ENCODE peak calls at places on chromosomes 2 and 18, in four cellular contexts. N is K562, O is WTC11, S is HepG2. I is an unnamed sample.
A peak's percentile ranks its signal among the peaks of the same experiment; 100 is the strongest.

GRCh38 chr2:77228379-77228778 is 293.8 kb downstream of the LRRTM4 start:
- DNase-seq in N (no peak), S (no peak), O (no peak), I (no peak)

GRCh38 chr2:75328156-75328555 is 128.8 kb upstream of the TACR1 start:
- DNase-seq in O (no peak), S (no peak), N (no peak), I (no peak)

GRCh38 chr2:64260817-64261216 is 116.6 kb upstream of the PELI1 start:
- DNase-seq in O (no peak), S (no peak), N (no peak), I (no peak)

GRCh38 chr2:65686928-65687521 is 254.6 kb upstream of the SPRED2 start:
- DNase-seq in O (no peak), S (no peak), N (no peak), I (no peak)

GRCh38 chr2:216936954-216937357 is 77.1 kb upstream of the TNP1 start:
- DNase-seq in O (no peak), S (no peak), N (no peak), I (no peak)

GRCh38 chr18:24923138-24923537 is 428.8 kb downstream of the ZNF521 start:
- DNase-seq in S (no peak), O (no peak), N (no peak), I (no peak)

GRCh38 chr18:36381075-36381474 is 83.6 kb downstream of the FHOD3 start:
- DNase-seq in N (no peak), O (no peak), S (no peak), I (no peak)

GRCh38 chr18:68316636-68317035 is 398.3 kb downstream of the TMX3 start:
- DNase-seq in O (no peak), S (no peak), N (no peak), I (no peak)

GRCh38 chr2:97742381-97742847 is 29.0 kb downstream of the ZAP70 start:
- DNase-seq in S (no peak), N (no peak), O (no peak), I (no peak)

GRCh38 chr2:145687445-145688104 is 1167.7 kb upstream of the ZEB2 start:
- DNase-seq in O (no peak), S (no peak), N (no peak), I (no peak)

GRCh38 chr2:46041434-46041833 is 255.8 kb upstream of the EPAS1 start:
- DNase-seq in N (no peak), S (no peak), O (no peak), I (no peak)

GRCh38 chr18:27040796-27041195 is 144.3 kb downstream of the CHST9 start:
- DNase-seq in N (no peak), O (no peak), S (no peak), I (no peak)

GRCh38 chr2:168072626-168073303 is 174.6 kb downstream of the STK39 start:
- DNase-seq in O (no peak), S (no peak), N (no peak), I (no peak)

GRCh38 chr2:197657562-197657961 is 17.8 kb downstream of the RFTN2 start:
- DNase-seq in O (no peak), S (no peak), N (no peak), I (no peak)

GRCh38 chr2:121501070-121501469 is 29.6 kb upstream of the RNU4ATAC start:
- DNase-seq in N (no peak), O (no peak), S (no peak), I (no peak)

GRCh38 chr2:25617948-25618646 is 55.3 kb downstream of the DTNB start:
- DNase-seq in N (no peak), S (peak; percentile 10), O (no peak), I (no peak)

GRCh38 chr2:240465765-240466578 is 30.5 kb downstream of the GPC1 start:
- DNase-seq in S (no peak), N (no peak), O (no peak), I (no peak)

GRCh38 chr2:114421781-114422180 is 20.7 kb upstream of the DPP10 start:
- DNase-seq in S (no peak), N (no peak), O (no peak), I (no peak)
- TF ChIP-seq ELF4 in S (no peak), N (no peak), O (no peak), I (no peak)

GRCh38 chr2:128775064-128775347 is 456.3 kb upstream of the HS6ST1 start:
- DNase-seq in N (no peak), S (no peak), O (no peak), I (no peak)

GRCh38 chr2:128776461-128776971 is 457.8 kb upstream of the HS6ST1 start:
- DNase-seq in N (no peak), O (no peak), S (no peak), I (no peak)

GRCh38 chr2:128774320-128775063 is 455.8 kb upstream of the HS6ST1 start:
- DNase-seq in S (no peak), N (no peak), O (no peak), I (no peak)

GRCh38 chr2:128777091-128778045 is 458.7 kb upstream of the HS6ST1 start:
- DNase-seq in N (no peak), O (no peak), S (no peak), I (no peak)

GRCh38 chr2:128775401-128776285 is 457.0 kb upstream of the HS6ST1 start:
- DNase-seq in O (no peak), N (no peak), S (no peak), I (no peak)
- TF ChIP-seq SP1 in O (no peak), N (no peak), S (no peak), I (no peak)

GRCh38 chr2:113846439-113846838 is 43.5 kb upstream of the ACTR3 start:
- DNase-seq in S (no peak), O (no peak), N (no peak), I (no peak)

GRCh38 chr2:113850687-113851086 is 39.2 kb upstream of the ACTR3 start:
- DNase-seq in S (no peak), O (no peak), N (no peak), I (no peak)

GRCh38 chr2:113842919-113843736 is 46.8 kb upstream of the ACTR3 start:
- DNase-seq in S (no peak), O (no peak), N (no peak), I (no peak)

GRCh38 chr2:113848758-113849460 is 41.0 kb upstream of the ACTR3 start:
- DNase-seq in N (no peak), O (no peak), S (peak; percentile 15), I (no peak)

GRCh38 chr2:113847144-113847543 is 42.7 kb upstream of the ACTR3 start:
- DNase-seq in S (no peak), O (no peak), N (no peak), I (no peak)
- TF ChIP-seq ELF4 in S (no peak), O (no peak), N (no peak), I (no peak)

DNA sequence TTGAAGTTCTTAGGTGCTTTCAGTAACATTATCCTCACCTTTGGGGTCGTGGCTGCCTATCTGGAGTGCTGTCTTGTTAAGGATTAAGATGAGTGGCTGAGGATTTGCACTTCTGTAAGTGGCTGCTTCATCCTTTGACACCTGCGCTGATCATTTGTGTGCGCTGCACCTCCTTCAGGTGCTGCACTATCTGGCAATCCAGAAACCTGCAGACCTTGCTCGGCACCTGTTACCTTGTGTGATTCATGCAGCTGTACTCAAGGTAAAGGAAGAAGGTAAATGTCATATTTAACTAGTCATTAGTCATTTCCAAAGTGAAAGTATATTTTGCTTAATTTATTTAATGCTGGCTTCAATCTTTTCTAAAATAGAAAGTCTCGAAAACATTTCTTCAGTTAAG is 110.3 kb downstream of the RAB3GAP1 start:
- DNase-seq in S (no peak), O (no peak), N (no peak), I (no peak)
- TF ChIP-seq SP1 in S (no peak), O (no peak), N (no peak), I (no peak)

GRCh38 chr2:60549250-60550150 is 4.0 kb downstream of the BCL11A start:
- DNase-seq in O (peak; percentile 59), N (no peak), S (no peak), I (no peak)

GRCh38 chr2:60548844-60549243 is 4.6 kb downstream of the BCL11A start:
- DNase-seq in N (no peak), S (no peak), O (no peak), I (no peak)

GRCh38 chr2:60550984-60551240 is 2.5 kb downstream of the BCL11A start:
- DNase-seq in O (no peak), N (no peak), S (no peak), I (no peak)

GRCh38 chr2:60551241-60552095 is 2.0 kb downstream of the BCL11A start:
- DNase-seq in S (no peak), N (no peak), O (peak; percentile 33), I (peak; percentile 10)

GRCh38 chr2:60550151-60550983 is 3.1 kb downstream of the BCL11A start:
- DNase-seq in S (peak; percentile 56), O (peak; percentile 80), N (peak; percentile 38), I (peak; percentile 61)
- TF ChIP-seq ELF4 in S (no peak), O (no peak), N (no peak), I (no peak)

DNA sequence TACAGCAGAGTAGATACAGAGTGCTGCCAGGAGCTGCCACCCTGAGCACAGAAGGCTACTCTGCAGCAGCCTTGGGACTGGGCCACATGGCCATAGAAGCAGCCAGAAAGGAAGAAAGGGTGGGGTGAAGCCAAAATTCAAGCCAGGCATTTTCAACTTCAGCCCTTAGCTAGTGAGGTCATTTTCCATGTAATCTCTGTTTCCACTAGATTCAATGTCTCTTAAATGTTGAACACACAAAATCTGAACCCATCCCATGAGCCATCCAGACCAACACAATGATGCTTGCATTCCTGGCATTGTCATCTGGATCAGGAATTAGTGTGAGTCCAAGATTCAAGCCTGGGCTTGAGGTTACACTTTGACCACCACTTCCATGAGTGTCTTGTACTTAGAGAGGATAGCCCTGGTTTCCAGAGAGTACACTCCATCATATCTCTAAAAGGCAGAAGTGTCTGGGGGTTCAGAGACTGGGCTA is 243.6 kb downstream of the OSR1 start:
- DNase-seq in O (no peak), N (no peak), S (no peak), I (no peak)
- TF ChIP-seq SP1 in O (no peak), N (no peak), S (no peak), I (no peak)

GRCh38 chr18:63293930-63294329 is 25.6 kb downstream of the BCL2 start:
- DNase-seq in S (no peak), N (no peak), O (no peak), I (no peak)
- TF ChIP-seq ELF4 in S (no peak), N (no peak), O (no peak), I (no peak)

DNA sequence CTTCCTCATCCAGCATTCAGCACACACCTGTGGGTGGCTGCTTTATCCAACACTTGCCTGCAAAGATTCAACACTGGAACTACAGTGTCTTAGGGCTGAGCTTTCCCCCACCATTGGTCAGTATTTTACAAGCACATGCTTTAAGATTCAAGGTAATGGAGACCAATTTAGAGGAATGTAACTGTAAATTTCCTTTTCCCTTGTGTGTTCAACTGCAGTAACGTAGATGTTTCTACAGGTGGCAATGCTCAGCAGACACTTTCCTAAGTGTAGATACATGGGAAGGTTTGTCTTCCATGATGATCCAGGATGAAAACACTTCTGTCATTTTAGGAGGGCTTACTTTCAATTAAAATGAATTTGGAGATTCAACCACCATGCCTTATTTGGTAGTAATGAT is 143.6 kb upstream of the PXDN start:
- DNase-seq in N (peak; percentile 25), S (no peak), O (no peak), I (no peak)
- TF ChIP-seq SP1 in N (no peak), S (no peak), O (no peak), I (no peak)

I was measured in HEK293T.